ENCODE peak calls at places on chromosomes 3 and 15, in six cellular contexts. C, K, O, P, M and E are unnamed samples.

GRCh38 chr15:81273200-81273599 is 50.7 kb downstream of the STARD5 start:
- DNase-seq in K (no peak), P (no peak), M (no peak), O (no peak), C (no peak), E (no peak)

GRCh38 chr15:88091444-88092016 is 165.0 kb downstream of the NTRK3 start:
- DNase-seq in M (no peak), K (no peak), O (no peak), C (no peak), P (no peak), E (no peak)

GRCh38 chr3:5217824-5218595 is 30.5 kb downstream of the EDEM1 start:
- DNase-seq in M (no peak), O (no peak), K (no peak), C (no peak), P (peak; percentile 39), E (no peak)

GRCh38 chr3:42664443-42664814 is 10.9 kb downstream of the ZBTB47 start:
- DNase-seq in P (no peak), K (no peak), C (no peak), M (no peak), O (no peak), E (no peak)

GRCh38 chr3:134085034-134085775 is 55.5 kb upstream of the SLCO2A1 start:
- DNase-seq in C (no peak), O (no peak), P (no peak), M (no peak), K (no peak), E (no peak)

GRCh38 chr15:90097475-90097874 is 4.8 kb downstream of the IDH2 start:
- DNase-seq in K (peak; percentile 76), P (no peak), M (no peak), O (no peak), C (no peak), E (no peak)

GRCh38 chr3:178966299-178967183 is 105.1 kb downstream of the ZMAT3 start:
- DNase-seq in P (no peak), C (no peak), O (no peak), K (no peak), M (peak; percentile 59), E (peak; percentile 60)

GRCh38 chr3:16200411-16200810 is 25.9 kb downstream of the GALNT15 start:
- DNase-seq in M (peak; percentile 29), P (no peak), C (no peak), K (no peak), O (no peak), E (no peak)

GRCh38 chr3:136984837-136985236 is 27.1 kb downstream of the IL20RB start:
- DNase-seq in P (no peak), K (no peak), C (peak; percentile 76), O (no peak), M (peak; percentile 9), E (no peak)

GRCh38 chr3:170480111-170480510 is 61.4 kb downstream of the CLDN11 start:
- DNase-seq in C (no peak), M (no peak), O (no peak), P (no peak), K (no peak), E (peak; percentile 30)

GRCh38 chr15:49045691-49046112 is 544 bp downstream of the SECISBP2L start:
- DNase-seq in P (no peak), C (no peak), M (peak; percentile 55), O (peak; percentile 16), K (no peak), E (peak; percentile 59)

GRCh38 chr3:120113128-120114116 is 19.2 kb upstream of the GSK3B start:
- DNase-seq in C (no peak), P (no peak), M (no peak), O (no peak), K (no peak), E (no peak)

GRCh38 chr3:16249336-16249735 is 15.4 kb downstream of the DPH3 start:
- DNase-seq in P (no peak), M (no peak), C (no peak), K (peak; percentile 13), O (no peak), E (no peak)

GRCh38 chr3:77682162-77682561 is 642.3 kb downstream of the ROBO2 start:
- DNase-seq in M (no peak), O (no peak), P (no peak), C (no peak), K (no peak), E (no peak)

GRCh38 chr3:16171009-16171408 is 3.5 kb upstream of the GALNT15 start:
- DNase-seq in M (no peak), K (no peak), P (no peak), O (no peak), C (no peak), E (no peak)

GRCh38 chr3:151933224-151933858 is 59.9 kb downstream of the SUCNR1 start:
- DNase-seq in O (no peak), P (no peak), C (no peak), K (no peak), M (no peak), E (no peak)

GRCh38 chr15:44698651-44699050 is 12.5 kb downstream of the PATL2 start:
- DNase-seq in M (no peak), O (no peak), K (no peak), C (no peak), P (no peak), E (peak; percentile 42)

GRCh38 chr3:119240101-119240581 is 537 bp downstream of the B4GALT4 start:
- DNase-seq in C (no peak), K (peak; percentile 25), M (peak; percentile 30), O (peak; percentile 40), P (peak; percentile 34), E (no peak)

GRCh38 chr3:155302476-155302875 is 9.0 kb upstream of the STRIT1 start:
- DNase-seq in M (no peak), O (no peak), C (no peak), K (no peak), P (no peak), E (no peak)

GRCh38 chr15:78640527-78640839 is 527 bp downstream of the CHRNB4 start:
- DNase-seq in P (no peak), K (no peak), C (no peak), M (no peak), O (no peak), E (no peak)

GRCh38 chr3:170426240-170426797 is 7.7 kb downstream of the CLDN11 start:
- DNase-seq in M (peak; percentile 44), O (no peak), C (no peak), P (no peak), K (no peak), E (no peak)

GRCh38 chr3:34178415-34178814 is 380.0 kb downstream of the PDCD6IP start:
- DNase-seq in P (no peak), M (no peak), K (no peak), O (no peak), C (no peak), E (no peak)

GRCh38 chr3:185930393-185931107 is 7.3 kb downstream of the TRA2B start:
- DNase-seq in O (no peak), C (no peak), M (no peak), P (no peak), K (no peak), E (no peak)

GRCh38 chr3:12476238-12476897 is 7.9 kb upstream of the TSEN2 start:
- DNase-seq in K (no peak), M (no peak), O (no peak), C (no peak), P (no peak), E (no peak)